ENCODE peak calls at places on chromosome 13, in eight cellular contexts. O, X, D, T, F, M, V and S are unnamed samples.

GRCh38 chr13:31042501-31043165 is 110.2 kb downstream of the TEX26 start:
- DNase-seq in X (no peak), D (no peak), T (no peak), V (no peak), O (no peak), M (no peak), F (no peak), S (no peak)

GRCh38 chr13:40026174-40026585 is 370.7 kb downstream of the COG6 start:
- DNase-seq in F (no peak), D (no peak), V (no peak), X (no peak), M (peak), T (no peak), O (no peak), S (no peak)

GRCh38 chr13:42041684-42042035 is 6.8 kb upstream of the DGKH start:
- DNase-seq in V (peak), X (no peak), O (peak), D (peak), F (peak), M (no peak), T (no peak), S (no peak)

GRCh38 chr13:33776510-33776909 is 41.4 kb upstream of the RFC3 start:
- DNase-seq in F (no peak), M (no peak), X (no peak), O (no peak), T (no peak), D (no peak), V (no peak), S (no peak)

GRCh38 chr13:67299072-67299635 is 69.0 kb upstream of the PCDH9 start:
- DNase-seq in F (no peak), M (no peak), X (no peak), O (no peak), T (no peak), V (no peak), D (no peak), S (no peak)

GRCh38 chr13:47796816-47797215 is 204.3 kb downstream of the SUCLA2 start:
- DNase-seq in T (no peak), F (no peak), X (no peak), O (no peak), M (no peak), D (no peak), V (no peak), S (no peak)

GRCh38 chr13:76668141-76668540 is 218.1 kb downstream of the KCTD12 start:
- DNase-seq in F (no peak), D (no peak), O (no peak), M (no peak), V (no peak), X (no peak), T (no peak), S (no peak)

GRCh38 chr13:23959231-23959862 is 62.0 kb upstream of the C1QTNF9B start:
- DNase-seq in T (no peak), F (no peak), O (no peak), D (no peak), X (no peak), M (no peak), V (no peak), S (no peak)

GRCh38 chr13:98910501-98910951 is 67.3 kb downstream of the DOCK9 start:
- DNase-seq in M (no peak), D (peak), O (peak), T (no peak), X (no peak), F (no peak), V (no peak), S (no peak)

GRCh38 chr13:42215578-42216421 is 56.2 kb upstream of the AKAP11 start:
- DNase-seq in V (no peak), T (no peak), F (no peak), X (no peak), M (no peak), D (peak), O (peak), S (peak)

GRCh38 chr13:102197193-102197592 is 204.7 kb downstream of the FGF14 start:
- DNase-seq in O (peak), T (no peak), X (no peak), D (no peak), M (no peak), F (no peak), V (no peak), S (no peak)

GRCh38 chr13:85538957-85539356 is 260.3 kb downstream of the SLITRK6 start:
- DNase-seq in O (no peak), T (no peak), M (no peak), D (no peak), F (no peak), X (no peak), V (no peak), S (no peak)

GRCh38 chr13:95317037-95317989 is 16.1 kb upstream of the ABCC4 start:
- DNase-seq in F (peak), D (no peak), V (no peak), M (no peak), T (no peak), O (no peak), X (no peak), S (no peak)

GRCh38 chr13:76790519-76791289 is 95.5 kb downstream of the KCTD12 start:
- DNase-seq in O (no peak), F (no peak), T (no peak), D (no peak), X (no peak), V (no peak), M (no peak), S (no peak)

GRCh38 chr13:52356327-52356726 is 49.6 kb downstream of the THSD1 start:
- DNase-seq in D (no peak), V (no peak), X (no peak), M (no peak), T (no peak), O (no peak), F (no peak), S (no peak)